ENCODE peak calls at places on chromosomes 7 and 10, in nine cellular contexts. One of them, this sample, is unnamed.

GRCh38 chr7:17593854-17594419 is 295.5 kb downstream of the AHR start:
- DNase-seq in posterior cingulate gyrus: no peak
- DNase-seq in hippocampal formation: no peak
- DNase-seq in activated effector memory CD4-positive, alpha-beta T cell treated with anti-CD3 and anti-CD28 coated beads, Interleukin-2, amount 50 U/mL, for 16 hours: no peak
- DNase-seq in EH: peak; percentile 57
- DNase-seq in neural progenitor cell: no peak
- DNase-seq in body of pancreas: no peak
- DNase-seq in lung microvascular endothelial cell: no peak
- DNase-seq in EL: no peak
- DNase-seq in this sample: no peak

GRCh38 chr10:128297709-128298457 is 171.7 kb upstream of the MKI67 start:
- DNase-seq in posterior cingulate gyrus: no peak
- DNase-seq in hippocampal formation: no peak
- DNase-seq in activated effector memory CD4-positive, alpha-beta T cell treated with anti-CD3 and anti-CD28 coated beads, Interleukin-2, amount 50 U/mL, for 16 hours: no peak
- DNase-seq in EH: no peak
- DNase-seq in neural progenitor cell: no peak
- DNase-seq in body of pancreas: no peak
- DNase-seq in lung microvascular endothelial cell: peak; percentile 18
- DNase-seq in EL: no peak
- DNase-seq in this sample: no peak

GRCh38 chr10:4345842-4346241 is 480.2 kb upstream of the AKR1E2 start:
- DNase-seq in posterior cingulate gyrus: no peak
- DNase-seq in hippocampal formation: no peak
- DNase-seq in activated effector memory CD4-positive, alpha-beta T cell treated with anti-CD3 and anti-CD28 coated beads, Interleukin-2, amount 50 U/mL, for 16 hours: no peak
- DNase-seq in EH: no peak
- DNase-seq in neural progenitor cell: no peak
- DNase-seq in body of pancreas: no peak
- DNase-seq in lung microvascular endothelial cell: no peak
- DNase-seq in EL: no peak
- DNase-seq in this sample: peak; percentile 38

GRCh38 chr10:132514841-132515521 is 22.6 kb upstream of the INPP5A start:
- DNase-seq in posterior cingulate gyrus: peak; percentile 80
- DNase-seq in hippocampal formation: no peak
- DNase-seq in activated effector memory CD4-positive, alpha-beta T cell treated with anti-CD3 and anti-CD28 coated beads, Interleukin-2, amount 50 U/mL, for 16 hours: no peak
- DNase-seq in EH: no peak
- DNase-seq in neural progenitor cell: no peak
- DNase-seq in body of pancreas: peak; percentile 54
- DNase-seq in lung microvascular endothelial cell: no peak
- DNase-seq in EL: no peak
- DNase-seq in this sample: no peak

GRCh38 chr10:123027861-123028260 is 19.1 kb downstream of the ACADSB start:
- DNase-seq in posterior cingulate gyrus: no peak
- DNase-seq in hippocampal formation: no peak
- DNase-seq in activated effector memory CD4-positive, alpha-beta T cell treated with anti-CD3 and anti-CD28 coated beads, Interleukin-2, amount 50 U/mL, for 16 hours: no peak
- DNase-seq in EH: peak; percentile 10
- DNase-seq in neural progenitor cell: no peak
- DNase-seq in body of pancreas: no peak
- DNase-seq in lung microvascular endothelial cell: no peak
- DNase-seq in EL: no peak
- DNase-seq in this sample: no peak

GRCh38 chr7:126569402-126569801 is 683.3 kb downstream of the GRM8 start:
- DNase-seq in posterior cingulate gyrus: no peak
- DNase-seq in hippocampal formation: no peak
- DNase-seq in activated effector memory CD4-positive, alpha-beta T cell treated with anti-CD3 and anti-CD28 coated beads, Interleukin-2, amount 50 U/mL, for 16 hours: no peak
- DNase-seq in EH: no peak
- DNase-seq in neural progenitor cell: no peak
- DNase-seq in body of pancreas: no peak
- DNase-seq in lung microvascular endothelial cell: no peak
- DNase-seq in EL: no peak
- DNase-seq in this sample: no peak

GRCh38 chr7:76424413-76425111 is at the start of gene ZP3:
- DNase-seq in posterior cingulate gyrus: peak; percentile 54
- DNase-seq in hippocampal formation: no peak
- DNase-seq in activated effector memory CD4-positive, alpha-beta T cell treated with anti-CD3 and anti-CD28 coated beads, Interleukin-2, amount 50 U/mL, for 16 hours: no peak
- DNase-seq in EH: no peak
- DNase-seq in neural progenitor cell: no peak
- DNase-seq in body of pancreas: no peak
- DNase-seq in lung microvascular endothelial cell: no peak
- DNase-seq in EL: no peak
- DNase-seq in this sample: no peak

GRCh38 chr7:32036557-32036956 is 33.6 kb downstream of the PDE1C start:
- DNase-seq in posterior cingulate gyrus: no peak
- DNase-seq in hippocampal formation: no peak
- DNase-seq in activated effector memory CD4-positive, alpha-beta T cell treated with anti-CD3 and anti-CD28 coated beads, Interleukin-2, amount 50 U/mL, for 16 hours: no peak
- DNase-seq in EH: peak; percentile 68
- DNase-seq in neural progenitor cell: no peak
- DNase-seq in body of pancreas: no peak
- DNase-seq in lung microvascular endothelial cell: no peak
- DNase-seq in EL: peak; percentile 65
- DNase-seq in this sample: peak; percentile 61

GRCh38 chr7:4809091-4809591 is 33.7 kb downstream of the AP5Z1 start:
- DNase-seq in posterior cingulate gyrus: peak; percentile 79
- DNase-seq in hippocampal formation: peak; percentile 22
- DNase-seq in activated effector memory CD4-positive, alpha-beta T cell treated with anti-CD3 and anti-CD28 coated beads, Interleukin-2, amount 50 U/mL, for 16 hours: peak; percentile 73
- DNase-seq in EH: no peak
- DNase-seq in neural progenitor cell: no peak
- DNase-seq in body of pancreas: peak; percentile 11
- DNase-seq in lung microvascular endothelial cell: no peak
- DNase-seq in EL: no peak
- DNase-seq in this sample: no peak

GRCh38 chr10:30092151-30092790 is 32.9 kb upstream of the JCAD start:
- DNase-seq in posterior cingulate gyrus: no peak
- DNase-seq in hippocampal formation: no peak
- DNase-seq in activated effector memory CD4-positive, alpha-beta T cell treated with anti-CD3 and anti-CD28 coated beads, Interleukin-2, amount 50 U/mL, for 16 hours: no peak
- DNase-seq in EH: peak; percentile 80
- DNase-seq in neural progenitor cell: no peak
- DNase-seq in body of pancreas: no peak
- DNase-seq in lung microvascular endothelial cell: no peak
- DNase-seq in EL: peak; percentile 62
- DNase-seq in this sample: peak; percentile 40

GRCh38 chr10:18822156-18822555 is 162.9 kb downstream of the ARL5B start:
- DNase-seq in posterior cingulate gyrus: no peak
- DNase-seq in hippocampal formation: no peak
- DNase-seq in activated effector memory CD4-positive, alpha-beta T cell treated with anti-CD3 and anti-CD28 coated beads, Interleukin-2, amount 50 U/mL, for 16 hours: no peak
- DNase-seq in EH: peak; percentile 3
- DNase-seq in neural progenitor cell: peak; percentile 73
- DNase-seq in body of pancreas: no peak
- DNase-seq in lung microvascular endothelial cell: peak; percentile 1
- DNase-seq in EL: peak; percentile 1
- DNase-seq in this sample: peak; percentile 0

GRCh38 chr7:26155531-26156375 is 3.8 kb downstream of the NFE2L3 start:
- DNase-seq in posterior cingulate gyrus: no peak
- DNase-seq in hippocampal formation: no peak
- DNase-seq in activated effector memory CD4-positive, alpha-beta T cell treated with anti-CD3 and anti-CD28 coated beads, Interleukin-2, amount 50 U/mL, for 16 hours: no peak
- DNase-seq in EH: peak; percentile 66
- DNase-seq in neural progenitor cell: no peak
- DNase-seq in body of pancreas: no peak
- DNase-seq in lung microvascular endothelial cell: peak; percentile 38
- DNase-seq in EL: peak; percentile 74
- DNase-seq in this sample: peak; percentile 87

GRCh38 chr10:80465839-80466590 is 11.9 kb downstream of the TSPAN14 start:
- DNase-seq in posterior cingulate gyrus: no peak
- DNase-seq in hippocampal formation: no peak
- DNase-seq in activated effector memory CD4-positive, alpha-beta T cell treated with anti-CD3 and anti-CD28 coated beads, Interleukin-2, amount 50 U/mL, for 16 hours: peak; percentile 82
- DNase-seq in EH: no peak
- DNase-seq in neural progenitor cell: no peak
- DNase-seq in body of pancreas: no peak
- DNase-seq in lung microvascular endothelial cell: no peak
- DNase-seq in EL: no peak
- DNase-seq in this sample: no peak

GRCh38 chr10:129764011-129764900 is 199.8 kb downstream of the EBF3 start:
- DNase-seq in posterior cingulate gyrus: no peak
- DNase-seq in hippocampal formation: no peak
- DNase-seq in activated effector memory CD4-positive, alpha-beta T cell treated with anti-CD3 and anti-CD28 coated beads, Interleukin-2, amount 50 U/mL, for 16 hours: peak; percentile 52
- DNase-seq in EH: no peak
- DNase-seq in neural progenitor cell: no peak
- DNase-seq in body of pancreas: peak; percentile 2
- DNase-seq in lung microvascular endothelial cell: no peak
- DNase-seq in EL: no peak
- DNase-seq in this sample: no peak

GRCh38 chr10:125823663-125824251 is 411 bp downstream of the BCCIP start:
- DNase-seq in posterior cingulate gyrus: no peak
- DNase-seq in hippocampal formation: no peak
- DNase-seq in activated effector memory CD4-positive, alpha-beta T cell treated with anti-CD3 and anti-CD28 coated beads, Interleukin-2, amount 50 U/mL, for 16 hours: peak; percentile 71
- DNase-seq in EH: peak; percentile 21
- DNase-seq in neural progenitor cell: peak; percentile 35
- DNase-seq in body of pancreas: no peak
- DNase-seq in lung microvascular endothelial cell: no peak
- DNase-seq in EL: peak; percentile 13
- DNase-seq in this sample: peak; percentile 27

GRCh38 chr10:69609077-69609476 is 21.0 kb upstream of the FAM241B start:
- DNase-seq in posterior cingulate gyrus: no peak
- DNase-seq in hippocampal formation: no peak
- DNase-seq in activated effector memory CD4-positive, alpha-beta T cell treated with anti-CD3 and anti-CD28 coated beads, Interleukin-2, amount 50 U/mL, for 16 hours: no peak
- DNase-seq in EH: no peak
- DNase-seq in neural progenitor cell: no peak
- DNase-seq in body of pancreas: no peak
- DNase-seq in lung microvascular endothelial cell: no peak
- DNase-seq in EL: no peak
- DNase-seq in this sample: no peak

GRCh38 chr10:80855348-80855971 is 317.8 kb downstream of the SH2D4B start:
- DNase-seq in posterior cingulate gyrus: peak; percentile 76
- DNase-seq in hippocampal formation: no peak
- DNase-seq in activated effector memory CD4-positive, alpha-beta T cell treated with anti-CD3 and anti-CD28 coated beads, Interleukin-2, amount 50 U/mL, for 16 hours: no peak
- DNase-seq in EH: no peak
- DNase-seq in neural progenitor cell: peak; percentile 70
- DNase-seq in body of pancreas: no peak
- DNase-seq in lung microvascular endothelial cell: peak; percentile 12
- DNase-seq in EL: no peak
- DNase-seq in this sample: peak; percentile 1

GRCh38 chr7:20594023-20594422 is 21.4 kb upstream of the ABCB5 start:
- DNase-seq in posterior cingulate gyrus: no peak
- DNase-seq in hippocampal formation: no peak
- DNase-seq in activated effector memory CD4-positive, alpha-beta T cell treated with anti-CD3 and anti-CD28 coated beads, Interleukin-2, amount 50 U/mL, for 16 hours: no peak
- DNase-seq in EH: no peak
- DNase-seq in neural progenitor cell: no peak
- DNase-seq in body of pancreas: no peak
- DNase-seq in lung microvascular endothelial cell: no peak
- DNase-seq in EL: no peak
- DNase-seq in this sample: peak; percentile 4

GRCh38 chr7:44575054-44575453 is 1.3 kb upstream of the DDX56 start:
- DNase-seq in posterior cingulate gyrus: no peak
- DNase-seq in hippocampal formation: no peak
- DNase-seq in activated effector memory CD4-positive, alpha-beta T cell treated with anti-CD3 and anti-CD28 coated beads, Interleukin-2, amount 50 U/mL, for 16 hours: no peak
- DNase-seq in EH: no peak
- DNase-seq in neural progenitor cell: no peak
- DNase-seq in body of pancreas: no peak
- DNase-seq in lung microvascular endothelial cell: no peak
- DNase-seq in EL: no peak
- DNase-seq in this sample: no peak

GRCh38 chr10:100043344-100043743 is 33.6 kb upstream of the DNMBP start:
- DNase-seq in posterior cingulate gyrus: no peak
- DNase-seq in hippocampal formation: no peak
- DNase-seq in activated effector memory CD4-positive, alpha-beta T cell treated with anti-CD3 and anti-CD28 coated beads, Interleukin-2, amount 50 U/mL, for 16 hours: no peak
- DNase-seq in EH: peak; percentile 33
- DNase-seq in neural progenitor cell: no peak
- DNase-seq in body of pancreas: no peak
- DNase-seq in lung microvascular endothelial cell: no peak
- DNase-seq in EL: peak; percentile 34
- DNase-seq in this sample: no peak

GRCh38 chr10:100621360-100622205 is 85.8 kb downstream of the HIF1AN start:
- DNase-seq in posterior cingulate gyrus: no peak
- DNase-seq in hippocampal formation: no peak
- DNase-seq in activated effector memory CD4-positive, alpha-beta T cell treated with anti-CD3 and anti-CD28 coated beads, Interleukin-2, amount 50 U/mL, for 16 hours: peak; percentile 66
- DNase-seq in EH: peak; percentile 22
- DNase-seq in neural progenitor cell: no peak
- DNase-seq in body of pancreas: no peak
- DNase-seq in lung microvascular endothelial cell: peak; percentile 26
- DNase-seq in EL: peak; percentile 9
- DNase-seq in this sample: no peak

GRCh38 chr7:52088008-52088787 is 771.6 kb upstream of the COBL start:
- DNase-seq in posterior cingulate gyrus: peak; percentile 90
- DNase-seq in hippocampal formation: no peak
- DNase-seq in activated effector memory CD4-positive, alpha-beta T cell treated with anti-CD3 and anti-CD28 coated beads, Interleukin-2, amount 50 U/mL, for 16 hours: no peak
- DNase-seq in EH: no peak
- DNase-seq in neural progenitor cell: peak; percentile 91
- DNase-seq in body of pancreas: no peak
- DNase-seq in lung microvascular endothelial cell: peak; percentile 1
- DNase-seq in EL: no peak
- DNase-seq in this sample: no peak

GRCh38 chr7:27349621-27350020 is 107.0 kb downstream of the EVX1 start:
- DNase-seq in posterior cingulate gyrus: no peak
- DNase-seq in hippocampal formation: no peak
- DNase-seq in activated effector memory CD4-positive, alpha-beta T cell treated with anti-CD3 and anti-CD28 coated beads, Interleukin-2, amount 50 U/mL, for 16 hours: no peak
- DNase-seq in EH: no peak
- DNase-seq in neural progenitor cell: no peak
- DNase-seq in body of pancreas: no peak
- DNase-seq in lung microvascular endothelial cell: no peak
- DNase-seq in EL: no peak
- DNase-seq in this sample: no peak

GRCh38 chr10:76469675-76470074 is 1038.3 kb downstream of the LRMDA start:
- DNase-seq in posterior cingulate gyrus: no peak
- DNase-seq in hippocampal formation: no peak
- DNase-seq in activated effector memory CD4-positive, alpha-beta T cell treated with anti-CD3 and anti-CD28 coated beads, Interleukin-2, amount 50 U/mL, for 16 hours: no peak
- DNase-seq in EH: peak; percentile 21
- DNase-seq in neural progenitor cell: no peak
- DNase-seq in body of pancreas: no peak
- DNase-seq in lung microvascular endothelial cell: no peak
- DNase-seq in EL: no peak
- DNase-seq in this sample: no peak

GRCh38 chr7:139861794-139862193 is 32.7 kb downstream of the TBXAS1 start:
- DNase-seq in posterior cingulate gyrus: no peak
- DNase-seq in hippocampal formation: no peak
- DNase-seq in activated effector memory CD4-positive, alpha-beta T cell treated with anti-CD3 and anti-CD28 coated beads, Interleukin-2, amount 50 U/mL, for 16 hours: no peak
- DNase-seq in EH: no peak
- DNase-seq in neural progenitor cell: no peak
- DNase-seq in body of pancreas: no peak
- DNase-seq in lung microvascular endothelial cell: no peak
- DNase-seq in EL: no peak
- DNase-seq in this sample: no peak

GRCh38 chr10:93515963-93516450 is 19.6 kb downstream of the CEP55 start:
- DNase-seq in posterior cingulate gyrus: no peak
- DNase-seq in hippocampal formation: no peak
- DNase-seq in activated effector memory CD4-positive, alpha-beta T cell treated with anti-CD3 and anti-CD28 coated beads, Interleukin-2, amount 50 U/mL, for 16 hours: no peak
- DNase-seq in EH: no peak
- DNase-seq in neural progenitor cell: no peak
- DNase-seq in body of pancreas: no peak
- DNase-seq in lung microvascular endothelial cell: no peak
- DNase-seq in EL: no peak
- DNase-seq in this sample: no peak

This sample was measured in mesenchymal stem cell.